ENCODE peak calls at places on chromosomes 5 and 9, in six cellular contexts. G is body of pancreas; L is CD8-positive, alpha-beta memory T cell; F is Peyer's patch; X is CD4-positive, CD25-positive, alpha-beta regulatory T cell; K is right cardiac atrium. A is an unnamed sample.

GRCh38 chr9:35871514-35871913 is 1.3 kb upstream of the OR13J1 start:
- DNase-seq in F (no peak), G (no peak), X (no peak), L (no peak), K (no peak), A (no peak)

GRCh38 chr5:90932052-90932699 is 373.6 kb downstream of the ADGRV1 start:
- DNase-seq in F (no peak), G (peak; percentile 31), L (peak; percentile 4), K (no peak), X (peak; percentile 4), A (no peak)

GRCh38 chr5:150236981-150237754 is 47.3 kb downstream of the SLC6A7 start:
- DNase-seq in K (no peak), G (no peak), F (no peak), X (no peak), L (no peak), A (no peak)

GRCh38 chr9:84504360-84504759 is 163.8 kb upstream of the SLC28A3 start:
- DNase-seq in X (no peak), L (no peak), K (no peak), F (no peak), G (no peak), A (no peak)

GRCh38 chr9:35611230-35611797 is 6.3 kb downstream of the TESK1 start:
- DNase-seq in G (peak; percentile 48), K (peak; percentile 75), X (peak; percentile 34), L (peak; percentile 37), F (no peak), A (peak; percentile 47)

GRCh38 chr9:134544388-134545212 is 97.0 kb upstream of the COL5A1 start:
- DNase-seq in K (peak; percentile 67), X (no peak), L (no peak), G (no peak), F (peak; percentile 41), A (peak; percentile 21)

GRCh38 chr9:81377310-81377709 is 312.0 kb downstream of the TLE1 start:
- DNase-seq in X (no peak), F (no peak), K (no peak), L (no peak), G (no peak), A (no peak)

GRCh38 chr5:141560725-141561483 is 57.9 kb downstream of the DIAPH1 start:
- DNase-seq in G (peak; percentile 91), X (no peak), L (no peak), K (peak; percentile 91), F (peak; percentile 60), A (peak; percentile 75)

GRCh38 chr5:525164-525761 is 1.0 kb upstream of the SLC9A3 start:
- DNase-seq in F (no peak), L (no peak), K (peak; percentile 46), X (no peak), G (no peak), A (peak; percentile 36)

GRCh38 chr9:137606005-137606601 is 617 bp downstream of the ARRDC1 start:
- DNase-seq in L (no peak), K (peak; percentile 83), F (peak; percentile 74), X (peak; percentile 18), G (peak; percentile 65), A (peak; percentile 71)
- H3K4me1 ChIP-seq in L (peaks cover 15% of the 10 kb centered on the region), K (peaks cover 8% of the 10 kb centered on the region), F (peaks cover 40% of the 10 kb centered on the region), X (peaks cover 23% of the 10 kb centered on the region), G (peaks cover 37% of the 10 kb centered on the region), A (peaks cover 23% of the 10 kb centered on the region)

GRCh38 chr5:154472871-154473580 is 5.0 kb downstream of the HAND1 start:
- DNase-seq in G (no peak), X (no peak), L (no peak), K (peak; percentile 42), F (no peak), A (no peak)
- H3K4me1 ChIP-seq in G (peaks cover 44% of the 10 kb centered on the region), X (peaks cover 56% of the 10 kb centered on the region), L (peaks cover 52% of the 10 kb centered on the region), K (peaks cover 7% of the 10 kb centered on the region), F (peaks cover 33% of the 10 kb centered on the region), A (peaks cover 31% of the 10 kb centered on the region)

GRCh38 chr9:69377291-69377690 is 52.3 kb downstream of the ENTREP1 start:
- DNase-seq in L (no peak), K (no peak), X (no peak), G (no peak), F (no peak), A (no peak)
- H3K4me1 ChIP-seq in L (no peaks in the 10 kb centered on the region), K (peaks cover 7% of the 10 kb centered on the region), X (no peaks in the 10 kb centered on the region), G (no peaks in the 10 kb centered on the region), F (no peaks in the 10 kb centered on the region), A (no peaks in the 10 kb centered on the region)

DNA sequence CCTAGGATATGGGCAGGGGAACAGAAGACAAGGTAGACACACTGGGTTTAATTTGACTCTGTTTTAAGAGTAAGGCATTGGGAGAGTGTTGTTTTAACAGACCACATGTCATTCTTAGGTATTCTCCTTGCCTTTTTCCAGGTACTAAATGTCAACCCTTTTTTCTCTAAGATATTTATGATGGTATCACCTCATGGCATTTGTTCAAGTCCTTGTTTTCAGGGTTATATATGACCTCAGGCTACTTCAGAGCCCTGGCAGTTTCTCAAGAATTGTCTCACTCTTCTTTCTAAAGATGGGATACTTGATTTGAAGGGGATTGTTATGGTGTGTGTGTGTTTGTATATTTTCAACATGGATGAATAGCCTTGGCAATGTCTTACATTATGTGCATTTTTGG is 131.1 kb upstream of the ACTBL2 start:
- DNase-seq in L (no peak), K (no peak), F (no peak), X (no peak), G (no peak), A (no peak)
- H3K4me1 ChIP-seq in L (no peaks in the 10 kb centered on the region), K (no peaks in the 10 kb centered on the region), F (no peaks in the 10 kb centered on the region), X (no peaks in the 10 kb centered on the region), G (no peaks in the 10 kb centered on the region), A (no peaks in the 10 kb centered on the region)

DNA sequence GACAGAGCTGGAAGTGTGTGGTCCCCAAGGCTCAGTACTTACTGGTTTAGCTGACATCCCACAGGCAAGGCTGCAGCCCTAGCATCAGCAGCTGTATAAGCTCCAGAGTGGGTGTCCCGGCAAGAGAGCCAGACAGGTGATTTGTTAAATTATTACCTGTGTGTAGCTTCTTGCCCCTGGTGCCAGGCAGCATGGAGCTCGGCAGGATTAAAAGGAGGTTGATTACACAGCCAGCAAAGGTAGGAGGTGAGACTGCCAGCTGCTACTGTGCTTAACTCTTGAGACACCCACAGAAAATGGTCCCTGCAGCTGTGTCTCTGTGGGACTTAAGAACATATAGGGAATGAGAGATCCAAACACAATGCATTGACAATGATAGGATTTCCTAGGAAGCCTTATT is 54.2 kb downstream of the ARHGAP26 start:
- DNase-seq in G (no peak), K (no peak), F (no peak), L (no peak), X (no peak), A (no peak)
- H3K4me1 ChIP-seq in G (peaks cover 50% of the 10 kb centered on the region), K (peaks cover 30% of the 10 kb centered on the region), F (peaks cover 59% of the 10 kb centered on the region), L (peaks cover 25% of the 10 kb centered on the region), X (peaks cover 16% of the 10 kb centered on the region), A (peaks cover 44% of the 10 kb centered on the region)

A was measured in mucosa of descending colon.